ENCODE peak calls at places on chromosomes 3 and 15, in five cellular contexts. C is iris pigment epithelial cell; G is left cardiac atrium; X is stimulated activated CD8-positive, alpha-beta memory T cell treated with anti-CD3 and anti-CD28 coated beads, Interleukin-4, amount 100 ng/mL, for 24 hours; W is posterior cingulate gyrus. L is an unnamed sample.

GRCh38 chr15:42152196-42152920 is 4.1 kb downstream of the PLA2G4F start:
- DNase-seq in G (no peak), X (no peak), W (no peak), C (no peak), L (no peak)

GRCh38 chr3:149975919-149976318 is 5.2 kb upstream of the PFN2 start:
- DNase-seq in X (no peak), G (no peak), C (no peak), W (no peak), L (peak; percentile 29)

GRCh38 chr15:25905140-25905539 is 42.0 kb upstream of the ATP10A start:
- DNase-seq in C (peak; percentile 54), X (peak; percentile 14), G (peak; percentile 45), W (no peak), L (no peak)

GRCh38 chr15:37035349-37035748 is 65.0 kb downstream of the MEIS2 start:
- DNase-seq in W (no peak), X (no peak), C (no peak), G (no peak), L (no peak)

GRCh38 chr15:63502843-63503738 is 1.3 kb upstream of the USP3 start:
- DNase-seq in G (peak; percentile 95), C (peak; percentile 99), X (peak; percentile 63), W (peak; percentile 52), L (peak; percentile 82)

GRCh38 chr15:95486224-95486623 is 844.3 kb upstream of the NR2F2 start:
- DNase-seq in W (no peak), X (no peak), G (no peak), C (peak; percentile 12), L (no peak)

GRCh38 chr3:105359098-105359762 is 7.5 kb upstream of the ALCAM start:
- DNase-seq in C (peak; percentile 83), X (no peak), G (no peak), W (no peak), L (no peak)

GRCh38 chr15:81106560-81106959 is 27.5 kb upstream of the CFAP161 start:
- DNase-seq in X (peak; percentile 14), C (peak; percentile 83), G (peak; percentile 37), W (no peak), L (peak; percentile 69)

GRCh38 chr3:153210660-153211059 is 48.6 kb downstream of the RAP2B start:
- DNase-seq in X (no peak), G (no peak), W (no peak), C (no peak), L (no peak)

GRCh38 chr3:152109038-152109437 is 159.7 kb upstream of the MBNL1 start:
- DNase-seq in G (no peak), X (no peak), W (no peak), C (no peak), L (no peak)

GRCh38 chr15:99504823-99505551 is 60.8 kb upstream of the MEF2A start:
- DNase-seq in C (peak; percentile 39), G (no peak), W (no peak), X (no peak), L (no peak)

GRCh38 chr3:24220859-24221657 is 273.6 kb downstream of the THRB start:
- DNase-seq in G (peak; percentile 31), W (peak; percentile 50), X (no peak), C (peak; percentile 98), L (no peak)

GRCh38 chr3:5212625-5213573 is 25.4 kb downstream of the EDEM1 start:
- DNase-seq in G (no peak), X (no peak), C (no peak), W (no peak), L (no peak)

GRCh38 chr3:37608061-37608702 is 253.5 kb upstream of the CTDSPL start:
- DNase-seq in C (peak; percentile 32), G (no peak), X (no peak), W (no peak), L (no peak)

L was measured in GM13976.